ENCODE peak calls at places on chromosomes 7 and 10, in seven cellular contexts. F is PC-9, I is PC-3, Y is neural progenitor cell, W is GM23338, N is GM23248, X is SK-N-SH. D is an unnamed sample. For H3F3A, the result is how much of the 10 kb centered on the place peaks cover.

GRCh38 chr10:124532106-124532641 is 70.6 kb downstream of the LHPP start:
- DNase-seq in F (peak), I (peak), Y (peak), W (peak), N (peak), X (no peak), D (peak)

GRCh38 chr10:111347386-111348005 is 270.7 kb downstream of the ADRA2A start:
- DNase-seq in F (no peak), I (no peak), Y (no peak), W (peak), N (no peak), X (no peak), D (no peak)

GRCh38 chr10:83078160-83078559 is 1061.1 kb upstream of the GHITM start:
- DNase-seq in F (no peak), I (peak), Y (peak), W (peak), N (no peak), X (no peak), D (peak)

GRCh38 chr7:144997516-144997915 is 161.7 kb upstream of the TPK1 start:
- DNase-seq in F (no peak), I (no peak), Y (no peak), W (no peak), N (no peak), X (no peak), D (no peak)

GRCh38 chr7:150942591-150943452 is 35.3 kb downstream of the KCNH2 start:
- DNase-seq in F (no peak), I (no peak), Y (no peak), W (no peak), N (no peak), X (no peak), D (no peak)

GRCh38 chr7:28329616-28330373 is 82.5 kb upstream of the CREB5 start:
- DNase-seq in F (no peak), I (no peak), Y (no peak), W (no peak), N (peak), X (no peak), D (peak)

GRCh38 chr10:62183857-62184805 is 84.5 kb downstream of the RTKN2 start:
- DNase-seq in F (peak), I (peak), Y (no peak), W (no peak), N (no peak), X (no peak), D (no peak)

GRCh38 chr10:11341253-11341652 is 270.2 kb downstream of the USP6NL start:
- DNase-seq in F (no peak), I (no peak), Y (no peak), W (no peak), N (no peak), X (no peak), D (no peak)

GRCh38 chr10:12869427-12869826 is 132.1 kb downstream of the CCDC3 start:
- DNase-seq in F (no peak), I (no peak), Y (no peak), W (no peak), N (no peak), X (no peak), D (no peak)

GRCh38 chr10:102919992-102920736 is 2.1 kb downstream of the CNNM2 start:
- DNase-seq in F (no peak), I (no peak), Y (peak), W (peak), N (no peak), X (no peak), D (no peak)

GRCh38 chr7:126495001-126495400 is 757.7 kb downstream of the GRM8 start:
- DNase-seq in F (no peak), I (no peak), Y (no peak), W (no peak), N (no peak), X (no peak), D (no peak)

GRCh38 chr10:71161429-71161828 is 50.9 kb upstream of the UNC5B start:
- DNase-seq in F (peak), I (peak), Y (no peak), W (no peak), N (no peak), X (no peak), D (no peak)

GRCh38 chr10:128096486-128097199 is 29.6 kb downstream of the MKI67 start:
- DNase-seq in F (no peak), I (no peak), Y (no peak), W (no peak), N (peak), X (no peak), D (no peak)

GRCh38 chr10:74976565-74976964 is 134.9 kb upstream of the SAMD8 start:
- DNase-seq in F (no peak), I (no peak), Y (peak), W (peak), N (no peak), X (no peak), D (no peak)

GRCh38 chr7:14381306-14381705 is 391.8 kb upstream of the ETV1 start:
- DNase-seq in F (no peak), I (peak), Y (no peak), W (no peak), N (peak), X (no peak), D (no peak)

GRCh38 chr10:10589540-10589939 is 428.1 kb upstream of the CELF2 start:
- DNase-seq in F (no peak), I (peak), Y (no peak), W (no peak), N (peak), X (no peak), D (no peak)

GRCh38 chr10:34311679-34312078 is 503.4 kb downstream of the PARD3 start:
- DNase-seq in F (no peak), I (peak), Y (no peak), W (no peak), N (no peak), X (no peak), D (no peak)

GRCh38 chr10:3774814-3775670 is 10.0 kb downstream of the KLF6 start:
- DNase-seq in F (no peak), I (peak), Y (no peak), W (no peak), N (peak), X (no peak), D (no peak)

GRCh38 chr7:99106869-99107268 is 37.0 kb downstream of the SMURF1 start:
- DNase-seq in F (peak), I (peak), Y (no peak), W (no peak), N (peak), X (no peak), D (no peak)

GRCh38 chr7:43517464-43517863 is 65.4 kb upstream of the STK17A start:
- DNase-seq in F (no peak), I (no peak), Y (no peak), W (no peak), N (no peak), X (no peak), D (no peak)

GRCh38 chr7:114989531-114989930 is 67.6 kb downstream of the MDFIC start:
- DNase-seq in F (no peak), I (no peak), Y (no peak), W (no peak), N (peak), X (no peak), D (no peak)

GRCh38 chr7:11457419-11457818 is 374.6 kb downstream of the THSD7A start:
- DNase-seq in F (no peak), I (no peak), Y (no peak), W (no peak), N (no peak), X (peak), D (no peak)

GRCh38 chr7:46291064-46291463 is 370.0 kb upstream of the IGFBP3 start:
- DNase-seq in F (peak), I (peak), Y (no peak), W (no peak), N (peak), X (peak), D (no peak)

GRCh38 chr10:63711866-63712716 is 190.9 kb downstream of the REEP3 start:
- DNase-seq in F (peak), I (peak), Y (no peak), W (no peak), N (peak), X (peak), D (no peak)

GRCh38 chr10:131249238-131249956 is 62.1 kb downstream of the TCERG1L start:
- DNase-seq in F (no peak), I (no peak), Y (peak), W (no peak), N (no peak), X (no peak), D (no peak)

GRCh38 chr10:129031233-129032150 is 435.5 kb upstream of the MGMT start:
- DNase-seq in F (no peak), I (peak), Y (peak), W (peak), N (peak), X (peak), D (peak)

GRCh38 chr7:41182782-41183181 is 520.1 kb downstream of the INHBA start:
- DNase-seq in F (peak), I (no peak), Y (no peak), W (no peak), N (no peak), X (no peak), D (no peak)

GRCh38 chr10:110069502-110069982 is 61.8 kb downstream of the ADD3 start:
- DNase-seq in F (no peak), I (no peak), Y (no peak), W (peak), N (no peak), X (no peak), D (peak)
- H3F3A ChIP-seq in F (under half), I (under half), Y (under half), W (under half), N (under half), X (under half), D (under half)

DNA sequence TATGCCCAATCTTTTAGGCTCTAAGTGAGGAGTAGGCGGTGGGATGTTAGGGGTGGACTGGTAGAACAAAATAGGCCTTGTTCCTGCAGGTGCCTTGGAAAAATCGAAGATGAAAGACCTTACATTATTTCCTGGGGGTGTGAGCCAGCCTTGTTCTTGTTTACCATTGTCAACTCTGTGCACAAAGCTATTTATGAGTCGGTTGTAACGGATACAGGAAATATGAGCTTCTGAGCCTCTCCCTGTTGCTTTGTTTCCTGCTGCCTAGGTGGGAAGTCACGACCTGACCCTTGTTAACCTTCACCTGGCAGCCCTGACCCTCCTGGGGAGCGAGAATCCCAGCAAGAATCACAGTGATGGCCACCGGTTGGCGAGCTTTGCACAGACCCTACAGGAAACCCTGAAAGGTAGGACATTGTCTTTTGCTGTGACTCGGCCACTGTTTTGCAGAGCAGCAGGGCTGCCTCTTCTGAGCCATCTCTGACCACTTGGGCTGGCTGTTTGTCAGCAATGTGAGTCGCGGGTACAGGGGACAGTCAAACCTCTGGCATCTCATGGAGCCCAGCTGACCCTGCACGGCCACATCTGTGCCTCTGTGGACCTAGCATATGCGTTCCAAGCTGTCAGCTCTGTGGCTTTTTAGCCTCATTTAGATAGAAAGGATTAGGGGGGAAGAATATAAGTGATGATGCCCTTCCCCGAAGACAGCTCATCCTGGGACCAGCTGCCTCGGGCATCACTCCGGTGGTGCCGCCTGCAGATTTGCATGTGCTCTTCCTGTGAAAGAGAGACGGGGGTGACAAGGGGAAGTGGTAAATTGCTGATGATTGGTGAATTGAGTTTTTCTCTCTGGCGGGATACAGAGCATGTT is 102.1 kb upstream of the ANLN start:
- DNase-seq in F (peak), I (peak), Y (no peak), W (no peak), N (peak), X (peak), D (peak)
- H3F3A ChIP-seq in F (half or more), I (under half), Y (under half), W (under half), N (under half), X (under half), D (under half)

GRCh38 chr7:108973075-108973474 is 403.4 kb downstream of the DNAJB9 start:
- DNase-seq in F (no peak), I (no peak), Y (peak), W (peak), N (no peak), X (peak), D (no peak)
- H3F3A ChIP-seq in F (under half), I (under half), Y (under half), W (under half), N (under half), X (under half), D (under half)

GRCh38 chr10:22321831-22322662 is 1.1 kb downstream of the BMI1 start:
- DNase-seq in F (no peak), I (no peak), Y (peak), W (peak), N (peak), X (peak), D (no peak)
- H3F3A ChIP-seq in F (under half), I (under half), Y (half or more), W (under half), N (under half), X (under half), D (under half)

DNA sequence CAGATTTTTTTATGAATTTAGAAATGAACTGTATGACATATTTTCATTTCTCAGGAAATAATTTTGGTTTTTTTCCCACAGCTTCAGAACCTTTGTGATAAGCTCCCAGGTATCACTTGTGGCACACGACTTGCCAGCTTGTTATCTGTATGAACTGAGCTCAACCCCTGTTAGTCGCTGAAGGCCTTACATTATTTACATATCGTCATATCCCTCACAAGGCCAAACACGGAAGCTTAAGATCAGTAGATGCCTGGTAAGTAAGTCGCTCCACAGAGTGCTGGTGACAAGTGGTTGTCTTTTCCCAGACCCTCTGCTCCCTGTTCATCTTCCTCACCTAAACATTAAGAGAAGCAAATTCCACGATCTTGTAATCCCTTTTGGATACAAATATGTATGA is 55.2 kb downstream of the RAPGEF5 start:
- DNase-seq in F (no peak), I (no peak), Y (no peak), W (no peak), N (no peak), X (no peak), D (no peak)
- H3F3A ChIP-seq in F (under half), I (under half), Y (under half), W (under half), N (under half), X (under half), D (under half)

DNA sequence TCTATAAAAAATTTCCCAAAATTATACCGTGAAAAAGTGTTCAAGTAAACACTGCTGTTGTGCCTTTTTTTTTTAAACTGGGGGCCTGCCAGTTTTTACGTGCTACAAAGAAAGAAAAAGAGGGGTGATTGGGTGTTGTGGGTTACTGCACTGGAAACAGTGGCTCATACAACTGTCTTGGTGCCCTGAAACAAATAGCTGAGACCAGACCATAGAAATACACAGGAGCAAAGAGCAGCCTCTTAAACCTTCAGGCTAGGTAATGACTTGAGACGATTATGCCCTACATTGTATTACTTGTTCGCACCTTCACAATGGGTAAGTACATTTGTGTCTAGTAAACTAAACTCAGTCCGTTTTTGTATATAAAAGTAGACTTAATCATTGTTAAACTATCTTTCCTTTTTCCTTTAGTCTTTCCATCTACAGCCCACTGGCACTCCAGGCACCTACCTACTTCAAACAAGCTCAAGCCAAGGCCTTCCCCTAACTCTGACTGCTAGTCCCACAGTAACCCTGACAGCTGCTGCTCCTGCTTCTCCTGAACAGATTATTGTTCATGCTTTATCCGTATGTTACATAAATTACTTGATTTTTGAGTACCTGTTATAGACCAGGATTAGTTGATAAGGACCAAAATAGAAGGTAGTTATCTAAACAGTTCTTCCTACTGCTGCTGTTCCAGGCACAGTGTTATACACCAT is 26.6 kb downstream of the TMEM243 start:
- DNase-seq in F (no peak), I (no peak), Y (no peak), W (no peak), N (no peak), X (no peak), D (no peak)
- H3F3A ChIP-seq in F (under half), I (under half), Y (under half), W (under half), N (half or more), X (under half), D (under half)

GRCh38 chr10:5661043-5661442 is 5.4 kb downstream of the ASB13 start:
- DNase-seq in F (no peak), I (no peak), Y (no peak), W (no peak), N (no peak), X (no peak), D (no peak)
- H3F3A ChIP-seq in F (under half), I (under half), Y (under half), W (under half), N (under half), X (under half), D (under half)